ENCODE peak calls at places on chromosomes 11 and 22, in seven cellular contexts. O, J, X, U, Q, S and A are unnamed samples.

GRCh38 chr11:71256080-71256479 is 3.7 kb upstream of the SHANK2 start:
- DNase-seq in J (no peak), Q (no peak), O (no peak), U (no peak), X (no peak), S (no peak), A (no peak)

GRCh38 chr11:128624269-128625170 is 37.2 kb upstream of the ETS1 start:
- DNase-seq in J (peak), S (no peak), X (no peak), Q (no peak), O (no peak), U (peak), A (peak)

GRCh38 chr11:65206901-65207300 is 25.2 kb downstream of the CAPN1 start:
- DNase-seq in Q (no peak), S (no peak), O (no peak), U (no peak), X (no peak), J (no peak), A (peak)

GRCh38 chr11:8209208-8209807 is 40.5 kb upstream of the RIC3 start:
- DNase-seq in Q (peak), X (no peak), U (no peak), J (no peak), O (no peak), S (no peak), A (no peak)

GRCh38 chr11:7555067-7555699 is 41.4 kb downstream of the PPFIBP2 start:
- DNase-seq in S (no peak), U (no peak), X (no peak), J (no peak), O (no peak), Q (no peak), A (no peak)

GRCh38 chr11:83044958-83045712 is 26.6 kb downstream of the RAB30 start:
- DNase-seq in S (peak), U (no peak), O (peak), X (no peak), Q (no peak), J (no peak), A (peak)

GRCh38 chr11:129143335-129143734 is 48.8 kb downstream of the ARHGAP32 start:
- DNase-seq in J (peak), Q (peak), U (no peak), X (no peak), O (peak), S (no peak), A (no peak)

GRCh38 chr11:129719037-129719436 is 96.6 kb upstream of the TMEM45B start:
- DNase-seq in U (no peak), S (no peak), X (no peak), O (no peak), Q (no peak), J (no peak), A (no peak)

GRCh38 chr22:35752172-35752832 is 34.6 kb downstream of the APOL5 start:
- DNase-seq in J (peak), X (no peak), U (no peak), S (no peak), Q (peak), O (no peak), A (no peak)

GRCh38 chr11:47994417-47994816 is 14.1 kb downstream of the PTPRJ start:
- DNase-seq in Q (no peak), S (no peak), O (no peak), U (no peak), J (no peak), X (no peak), A (no peak)

GRCh38 chr11:80595011-80595410 is 1154.2 kb upstream of the TENM4 start:
- DNase-seq in X (no peak), Q (peak), U (no peak), S (no peak), O (peak), J (no peak), A (no peak)

GRCh38 chr22:36052505-36052941 is 23.9 kb upstream of the RBFOX2 start:
- DNase-seq in J (no peak), X (no peak), U (no peak), S (no peak), Q (peak), O (peak), A (no peak)

GRCh38 chr11:68053117-68053516 is 14.3 kb downstream of the TCIRG1 start:
- DNase-seq in X (no peak), U (no peak), J (peak), S (no peak), Q (no peak), O (no peak), A (no peak)

GRCh38 chr11:19093976-19094375 is 23.0 kb upstream of the ZDHHC13 start:
- DNase-seq in J (no peak), U (no peak), O (peak), S (no peak), X (no peak), Q (no peak), A (no peak)

GRCh38 chr11:58726594-58727414 is 4.9 kb downstream of the GLYAT start:
- DNase-seq in J (peak), X (no peak), O (no peak), Q (peak), S (peak), U (no peak), A (no peak)

GRCh38 chr11:122850076-122850631 is 11.9 kb downstream of the CRTAM start:
- DNase-seq in J (peak), S (no peak), O (peak), Q (no peak), U (no peak), X (no peak), A (no peak)

GRCh38 chr11:12478743-12479142 is 101.4 kb downstream of the PARVA start:
- DNase-seq in U (no peak), J (no peak), O (peak), X (no peak), S (no peak), Q (no peak), A (no peak)

GRCh38 chr22:33831651-33832050 is 88.6 kb downstream of the LARGE1 start:
- DNase-seq in Q (no peak), S (no peak), O (no peak), J (no peak), U (no peak), X (no peak), A (no peak)

GRCh38 chr11:70063121-70063520 is 15.0 kb upstream of the ANO1 start:
- DNase-seq in J (no peak), U (no peak), O (no peak), Q (no peak), X (no peak), S (no peak), A (no peak)

GRCh38 chr11:115462004-115462541 is 42.1 kb downstream of the CADM1 start:
- DNase-seq in Q (no peak), O (peak), X (no peak), U (no peak), J (peak), S (peak), A (no peak)

GRCh38 chr11:66051371-66051765 is 796 bp upstream of the SF3B2 start:
- DNase-seq in U (no peak), X (no peak), O (no peak), J (no peak), S (no peak), Q (no peak), A (peak)

GRCh38 chr11:8207080-8208000 is 38.5 kb upstream of the RIC3 start:
- DNase-seq in Q (no peak), X (no peak), U (no peak), O (peak), J (no peak), S (no peak), A (no peak)

GRCh38 chr22:44707752-44708151 is 5.7 kb downstream of the PRR5 start:
- DNase-seq in Q (no peak), J (no peak), X (no peak), S (no peak), O (no peak), U (no peak), A (no peak)

GRCh38 chr11:1852885-1853284 is at the start of gene LSP1:
- DNase-seq in U (peak), S (no peak), J (no peak), O (no peak), X (no peak), Q (no peak), A (no peak)

GRCh38 chr11:35163209-35163608 is 24.2 kb downstream of the CD44 start:
- DNase-seq in U (no peak), S (no peak), O (peak), J (peak), X (no peak), Q (no peak), A (no peak)

GRCh38 chr11:45857834-45858492 is 10.7 kb downstream of the CRY2 start:
- DNase-seq in J (peak), O (peak), X (no peak), Q (no peak), U (no peak), S (peak), A (no peak)

GRCh38 chr11:61704838-61705237 is 24.6 kb downstream of the DAGLA start:
- DNase-seq in J (peak), O (no peak), Q (no peak), U (no peak), X (no peak), S (no peak), A (peak)

GRCh38 chr22:43412808-43413785 is 1.3 kb downstream of the MPPED1 start:
- DNase-seq in S (peak), Q (no peak), U (no peak), J (peak), X (peak), O (no peak), A (no peak)

GRCh38 chr11:22976146-22976545 is 115.9 kb upstream of the CCDC179 start:
- DNase-seq in U (no peak), O (peak), X (no peak), Q (peak), J (no peak), S (no peak), A (no peak)

GRCh38 chr11:15727125-15727524 is 612.4 kb downstream of the INSC start:
- DNase-seq in U (no peak), J (no peak), O (no peak), S (no peak), X (no peak), Q (no peak), A (no peak)

GRCh38 chr11:133219543-133219942 is 312.8 kb downstream of the OPCML start:
- DNase-seq in O (no peak), J (no peak), U (no peak), S (no peak), Q (no peak), X (no peak), A (no peak)

GRCh38 chr11:111776398-111777093 is 10.4 kb upstream of the PPP2R1B start:
- DNase-seq in Q (peak), U (no peak), O (no peak), X (no peak), S (no peak), J (no peak), A (no peak)

GRCh38 chr11:69216609-69217008 is 60.9 kb downstream of the SMIM38 start:
- DNase-seq in X (no peak), S (no peak), U (no peak), O (no peak), Q (no peak), J (no peak), A (no peak)

GRCh38 chr11:71489311-71490043 is 36.5 kb downstream of the NADSYN1 start:
- DNase-seq in O (peak), J (peak), U (no peak), S (no peak), X (no peak), Q (no peak), A (no peak)

GRCh38 chr11:117249571-117249970 is 17.1 kb downstream of the RNF214 start:
- DNase-seq in U (no peak), Q (no peak), O (no peak), S (no peak), J (no peak), X (no peak), A (no peak)

GRCh38 chr11:94002226-94002625 is 18.9 kb upstream of the HEPHL1 start:
- DNase-seq in J (no peak), S (no peak), O (no peak), X (no peak), U (no peak), Q (no peak), A (no peak)

GRCh38 chr11:102157219-102157618 is 47.0 kb downstream of the YAP1 start:
- DNase-seq in U (no peak), J (peak), Q (no peak), S (no peak), O (peak), X (no peak), A (no peak)

GRCh38 chr11:16082532-16083055 is 273.8 kb downstream of the SOX6 start:
- DNase-seq in J (no peak), S (peak), X (no peak), O (no peak), Q (no peak), U (no peak), A (peak)